ENCODE peak calls at places on chromosomes 3 and 15, in nine cellular contexts. One of them, this sample, is unnamed.

GRCh38 chr3:188390347-188390718 is 236.4 kb downstream of the LPP start:
- DNase-seq in choroid plexus epithelial cell: no peak
- DNase-seq in HFF-Myc: no peak
- DNase-seq in GM13977: no peak
- DNase-seq in AG04450: no peak
- DNase-seq in cardiac muscle cell: no peak
- DNase-seq in ovary: no peak
- DNase-seq in endothelial cell: no peak
- DNase-seq in cardiac fibroblast: no peak
- DNase-seq in this sample: no peak

GRCh38 chr3:169668081-169668956 is 4.8 kb upstream of the MECOM start:
- DNase-seq in choroid plexus epithelial cell: peak; percentile 19
- DNase-seq in GM13977: peak; percentile 47
- DNase-seq in cardiac muscle cell: peak; percentile 67
- DNase-seq in AG04450: no peak
- DNase-seq in HFF-Myc: no peak
- DNase-seq in cardiac fibroblast: peak; percentile 50
- DNase-seq in endothelial cell: peak; percentile 55
- DNase-seq in ovary: no peak
- DNase-seq in this sample: no peak

GRCh38 chr3:27479816-27480543 is 4.2 kb downstream of the SLC4A7 start:
- DNase-seq in HFF-Myc: no peak
- DNase-seq in ovary: no peak
- DNase-seq in cardiac muscle cell: no peak
- DNase-seq in choroid plexus epithelial cell: no peak
- DNase-seq in cardiac fibroblast: no peak
- DNase-seq in endothelial cell: no peak
- DNase-seq in AG04450: no peak
- DNase-seq in GM13977: no peak
- DNase-seq in this sample: no peak

GRCh38 chr3:194176274-194176991 is 40.5 kb downstream of the HES1 start:
- DNase-seq in choroid plexus epithelial cell: peak; percentile 22
- DNase-seq in GM13977: no peak
- DNase-seq in cardiac muscle cell: peak; percentile 52
- DNase-seq in cardiac fibroblast: no peak
- DNase-seq in ovary: peak; percentile 35
- DNase-seq in endothelial cell: peak; percentile 25
- DNase-seq in HFF-Myc: no peak
- DNase-seq in AG04450: no peak
- DNase-seq in this sample: no peak

GRCh38 chr3:187293514-187293870 is 2.0 kb upstream of the MASP1 start:
- DNase-seq in cardiac muscle cell: no peak
- DNase-seq in endothelial cell: no peak
- DNase-seq in ovary: no peak
- DNase-seq in AG04450: no peak
- DNase-seq in GM13977: no peak
- DNase-seq in HFF-Myc: no peak
- DNase-seq in choroid plexus epithelial cell: no peak
- DNase-seq in cardiac fibroblast: no peak
- DNase-seq in this sample: no peak

GRCh38 chr15:70289191-70289955 is 191.7 kb upstream of the TLE3 start:
- DNase-seq in ovary: no peak
- DNase-seq in endothelial cell: no peak
- DNase-seq in AG04450: no peak
- DNase-seq in GM13977: no peak
- DNase-seq in cardiac fibroblast: peak; percentile 22
- DNase-seq in cardiac muscle cell: peak; percentile 43
- DNase-seq in choroid plexus epithelial cell: peak; percentile 25
- DNase-seq in HFF-Myc: peak; percentile 20
- DNase-seq in this sample: no peak

GRCh38 chr3:52531636-52532516 is 1.8 kb downstream of the NT5DC2 start:
- DNase-seq in choroid plexus epithelial cell: no peak
- DNase-seq in GM13977: peak; percentile 17
- DNase-seq in HFF-Myc: no peak
- DNase-seq in endothelial cell: peak; percentile 7
- DNase-seq in cardiac fibroblast: peak; percentile 8
- DNase-seq in ovary: peak; percentile 37
- DNase-seq in cardiac muscle cell: no peak
- DNase-seq in AG04450: no peak
- DNase-seq in this sample: no peak

GRCh38 chr3:46422617-46423016 is 15.6 kb downstream of the CCRL2 start:
- DNase-seq in GM13977: no peak
- DNase-seq in HFF-Myc: no peak
- DNase-seq in AG04450: no peak
- DNase-seq in ovary: no peak
- DNase-seq in endothelial cell: no peak
- DNase-seq in choroid plexus epithelial cell: no peak
- DNase-seq in cardiac fibroblast: peak; percentile 38
- DNase-seq in cardiac muscle cell: no peak
- DNase-seq in this sample: no peak

GRCh38 chr15:39605146-39605545 is 24.3 kb downstream of the THBS1 start:
- DNase-seq in cardiac muscle cell: no peak
- DNase-seq in AG04450: no peak
- DNase-seq in cardiac fibroblast: no peak
- DNase-seq in endothelial cell: no peak
- DNase-seq in ovary: no peak
- DNase-seq in GM13977: no peak
- DNase-seq in HFF-Myc: no peak
- DNase-seq in choroid plexus epithelial cell: no peak
- DNase-seq in this sample: no peak

GRCh38 chr15:39609166-39609918 is 28.5 kb downstream of the THBS1 start:
- DNase-seq in choroid plexus epithelial cell: no peak
- DNase-seq in GM13977: no peak
- DNase-seq in HFF-Myc: no peak
- DNase-seq in cardiac muscle cell: no peak
- DNase-seq in endothelial cell: no peak
- DNase-seq in AG04450: no peak
- DNase-seq in ovary: no peak
- DNase-seq in cardiac fibroblast: no peak
- DNase-seq in this sample: no peak

GRCh38 chr15:39608185-39608584 is 27.3 kb downstream of the THBS1 start:
- DNase-seq in cardiac muscle cell: no peak
- DNase-seq in choroid plexus epithelial cell: no peak
- DNase-seq in AG04450: no peak
- DNase-seq in cardiac fibroblast: no peak
- DNase-seq in HFF-Myc: no peak
- DNase-seq in endothelial cell: no peak
- DNase-seq in GM13977: no peak
- DNase-seq in ovary: no peak
- DNase-seq in this sample: no peak

GRCh38 chr15:39610665-39611064 is 29.8 kb downstream of the THBS1 start:
- DNase-seq in endothelial cell: no peak
- DNase-seq in cardiac fibroblast: no peak
- DNase-seq in ovary: no peak
- DNase-seq in GM13977: no peak
- DNase-seq in choroid plexus epithelial cell: no peak
- DNase-seq in HFF-Myc: no peak
- DNase-seq in cardiac muscle cell: no peak
- DNase-seq in AG04450: no peak
- DNase-seq in this sample: no peak

DNA sequence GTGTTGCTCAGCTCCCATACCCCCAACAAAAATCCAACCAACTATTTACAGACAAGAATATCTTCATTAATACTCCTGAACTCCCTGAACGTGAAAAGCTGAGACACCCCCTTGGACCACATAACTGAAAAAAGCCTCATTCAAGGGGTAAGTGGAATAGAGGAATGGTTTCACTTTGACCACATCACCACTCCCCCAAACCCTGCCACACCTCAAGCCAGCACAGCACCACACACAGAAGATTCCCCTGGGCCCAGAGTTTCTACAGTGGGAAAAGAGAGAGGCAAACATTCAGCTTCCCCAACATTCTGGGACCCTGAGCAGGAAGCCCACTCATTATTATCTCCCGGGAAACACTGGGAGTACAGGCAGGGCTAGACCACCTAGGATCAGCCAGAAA is 27.9 kb downstream of the THBS1 start:
- DNase-seq in HFF-Myc: no peak
- DNase-seq in GM13977: no peak
- DNase-seq in cardiac muscle cell: no peak
- DNase-seq in cardiac fibroblast: no peak
- DNase-seq in AG04450: no peak
- DNase-seq in endothelial cell: no peak
- DNase-seq in choroid plexus epithelial cell: no peak
- DNase-seq in ovary: no peak
- DNase-seq in this sample: no peak
- TF ChIP-seq CTCF in HFF-Myc: no peak
- TF ChIP-seq CTCF in GM13977: no peak
- TF ChIP-seq CTCF in cardiac muscle cell: no peak
- TF ChIP-seq CTCF in cardiac fibroblast: no peak
- TF ChIP-seq CTCF in AG04450: no peak
- TF ChIP-seq CTCF in endothelial cell: no peak
- TF ChIP-seq CTCF in choroid plexus epithelial cell: no peak
- TF ChIP-seq CTCF in ovary: no peak
- TF ChIP-seq CTCF in this sample: no peak

GRCh38 chr3:39101022-39101689 is 6.3 kb downstream of the GORASP1 start:
- DNase-seq in cardiac fibroblast: peak; percentile 57
- DNase-seq in endothelial cell: peak; percentile 44
- DNase-seq in cardiac muscle cell: peak; percentile 35
- DNase-seq in ovary: no peak
- DNase-seq in choroid plexus epithelial cell: peak; percentile 49
- DNase-seq in GM13977: peak; percentile 81
- DNase-seq in HFF-Myc: no peak
- DNase-seq in AG04450: no peak
- DNase-seq in this sample: no peak

GRCh38 chr3:39103791-39104552 is 3.5 kb downstream of the GORASP1 start:
- DNase-seq in AG04450: no peak
- DNase-seq in cardiac fibroblast: no peak
- DNase-seq in ovary: no peak
- DNase-seq in choroid plexus epithelial cell: no peak
- DNase-seq in HFF-Myc: no peak
- DNase-seq in GM13977: no peak
- DNase-seq in endothelial cell: no peak
- DNase-seq in cardiac muscle cell: no peak
- DNase-seq in this sample: no peak

GRCh38 chr3:39102504-39103323 is 4.7 kb downstream of the GORASP1 start:
- DNase-seq in ovary: no peak
- DNase-seq in cardiac muscle cell: no peak
- DNase-seq in cardiac fibroblast: no peak
- DNase-seq in choroid plexus epithelial cell: no peak
- DNase-seq in AG04450: no peak
- DNase-seq in endothelial cell: no peak
- DNase-seq in HFF-Myc: no peak
- DNase-seq in GM13977: no peak
- DNase-seq in this sample: no peak

GRCh38 chr3:39104961-39105686 is 2.3 kb downstream of the GORASP1 start:
- DNase-seq in AG04450: no peak
- DNase-seq in cardiac muscle cell: no peak
- DNase-seq in choroid plexus epithelial cell: no peak
- DNase-seq in cardiac fibroblast: no peak
- DNase-seq in endothelial cell: no peak
- DNase-seq in HFF-Myc: no peak
- DNase-seq in GM13977: no peak
- DNase-seq in ovary: no peak
- DNase-seq in this sample: no peak

DNA sequence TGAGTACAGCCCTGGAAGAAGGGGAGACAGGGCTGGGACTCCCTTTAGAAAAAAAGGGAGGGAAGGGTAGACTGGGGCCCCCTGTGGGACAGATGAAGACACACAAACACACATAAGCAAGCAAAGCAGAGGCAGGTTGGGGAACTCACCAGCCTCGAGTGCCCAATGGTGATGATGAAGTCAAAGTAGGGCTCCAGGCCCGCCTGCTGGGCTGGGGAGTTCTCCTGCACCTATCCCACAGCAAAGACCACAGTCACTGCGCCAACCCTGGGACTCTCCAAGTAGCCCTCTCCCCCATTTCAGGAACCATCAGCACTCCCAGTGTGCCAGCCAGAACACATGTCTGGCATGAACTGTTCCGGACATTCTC is 4.1 kb downstream of the GORASP1 start:
- DNase-seq in endothelial cell: no peak
- DNase-seq in AG04450: no peak
- DNase-seq in HFF-Myc: no peak
- DNase-seq in cardiac muscle cell: no peak
- DNase-seq in choroid plexus epithelial cell: no peak
- DNase-seq in ovary: no peak
- DNase-seq in cardiac fibroblast: no peak
- DNase-seq in GM13977: no peak
- DNase-seq in this sample: no peak
- TF ChIP-seq CTCF in endothelial cell: no peak
- TF ChIP-seq CTCF in AG04450: peak; percentile 7
- TF ChIP-seq CTCF in HFF-Myc: peak; percentile 8
- TF ChIP-seq CTCF in cardiac muscle cell: peak; percentile 5
- TF ChIP-seq CTCF in choroid plexus epithelial cell: peak; percentile 8
- TF ChIP-seq CTCF in ovary: no peak
- TF ChIP-seq CTCF in cardiac fibroblast: peak; percentile 7
- TF ChIP-seq CTCF in GM13977: peak; percentile 22
- TF ChIP-seq CTCF in this sample: peak; percentile 18

GRCh38 chr3:39062180-39062579 is 10.4 kb downstream of the WDR48 start:
- DNase-seq in endothelial cell: no peak
- DNase-seq in GM13977: no peak
- DNase-seq in HFF-Myc: no peak
- DNase-seq in cardiac muscle cell: no peak
- DNase-seq in AG04450: no peak
- DNase-seq in ovary: no peak
- DNase-seq in cardiac fibroblast: no peak
- DNase-seq in choroid plexus epithelial cell: no peak
- DNase-seq in this sample: no peak

GRCh38 chr3:39063143-39063542 is 11.3 kb downstream of the WDR48 start:
- DNase-seq in GM13977: no peak
- DNase-seq in AG04450: no peak
- DNase-seq in endothelial cell: no peak
- DNase-seq in choroid plexus epithelial cell: no peak
- DNase-seq in HFF-Myc: no peak
- DNase-seq in ovary: no peak
- DNase-seq in cardiac fibroblast: no peak
- DNase-seq in cardiac muscle cell: no peak
- DNase-seq in this sample: no peak

GRCh38 chr3:39067286-39067685 is 15.5 kb downstream of the WDR48 start:
- DNase-seq in AG04450: no peak
- DNase-seq in cardiac fibroblast: peak; percentile 19
- DNase-seq in choroid plexus epithelial cell: peak; percentile 19
- DNase-seq in cardiac muscle cell: no peak
- DNase-seq in endothelial cell: no peak
- DNase-seq in HFF-Myc: no peak
- DNase-seq in ovary: no peak
- DNase-seq in GM13977: no peak
- DNase-seq in this sample: no peak

GRCh38 chr3:39064646-39065045 is 12.8 kb downstream of the WDR48 start:
- DNase-seq in cardiac fibroblast: peak; percentile 44
- DNase-seq in HFF-Myc: no peak
- DNase-seq in GM13977: no peak
- DNase-seq in cardiac muscle cell: no peak
- DNase-seq in AG04450: no peak
- DNase-seq in ovary: no peak
- DNase-seq in choroid plexus epithelial cell: peak; percentile 45
- DNase-seq in endothelial cell: no peak
- DNase-seq in this sample: no peak

GRCh38 chr3:39065197-39065596 is 13.4 kb downstream of the WDR48 start:
- DNase-seq in HFF-Myc: no peak
- DNase-seq in choroid plexus epithelial cell: peak; percentile 77
- DNase-seq in endothelial cell: peak; percentile 50
- DNase-seq in AG04450: no peak
- DNase-seq in cardiac fibroblast: peak; percentile 54
- DNase-seq in ovary: no peak
- DNase-seq in cardiac muscle cell: peak; percentile 60
- DNase-seq in GM13977: peak; percentile 56
- DNase-seq in this sample: no peak
- TF ChIP-seq CTCF in HFF-Myc: peak; percentile 52
- TF ChIP-seq CTCF in choroid plexus epithelial cell: peak; percentile 82
- TF ChIP-seq CTCF in endothelial cell: no peak
- TF ChIP-seq CTCF in AG04450: peak; percentile 63
- TF ChIP-seq CTCF in cardiac fibroblast: peak; percentile 54
- TF ChIP-seq CTCF in ovary: no peak
- TF ChIP-seq CTCF in cardiac muscle cell: peak; percentile 54
- TF ChIP-seq CTCF in GM13977: peak; percentile 60
- TF ChIP-seq CTCF in this sample: peak; percentile 55

GRCh38 chr15:78072080-78072892 is 5.2 kb downstream of the TBC1D2B start:
- DNase-seq in choroid plexus epithelial cell: peak; percentile 99
- DNase-seq in cardiac fibroblast: peak; percentile 83
- DNase-seq in cardiac muscle cell: peak; percentile 38
- DNase-seq in endothelial cell: no peak
- DNase-seq in GM13977: no peak
- DNase-seq in AG04450: no peak
- DNase-seq in HFF-Myc: peak; percentile 58
- DNase-seq in ovary: no peak
- DNase-seq in this sample: no peak
- TF ChIP-seq CTCF in choroid plexus epithelial cell: no peak
- TF ChIP-seq CTCF in cardiac fibroblast: no peak
- TF ChIP-seq CTCF in cardiac muscle cell: no peak
- TF ChIP-seq CTCF in endothelial cell: no peak
- TF ChIP-seq CTCF in GM13977: no peak
- TF ChIP-seq CTCF in AG04450: no peak
- TF ChIP-seq CTCF in HFF-Myc: no peak
- TF ChIP-seq CTCF in ovary: no peak
- TF ChIP-seq CTCF in this sample: no peak